ENCODE peak calls at places on chromosomes 4 and X, in four cellular contexts. J, P, B and N are unnamed samples.

GRCh38 chrX:111168314-111168713 is 72.3 kb downstream of the PAK3 start:
- DNase-seq in J (no peak), P (peak), B (no peak), N (peak)

GRCh38 chrX:120839506-120839905 is 36.2 kb downstream of the CT47B1 start:
- DNase-seq in J (no peak), P (no peak), B (peak), N (no peak)

GRCh38 chr4:30863031-30863430 is 142.9 kb downstream of the PCDH7 start:
- DNase-seq in J (no peak), P (no peak), B (peak), N (no peak)

GRCh38 chrX:43750248-43750676 is 94.2 kb downstream of the MAOA start:
- DNase-seq in J (peak), P (peak), B (peak), N (peak)

GRCh38 chrX:20477836-20478532 is 211.3 kb upstream of the RPS6KA3 start:
- DNase-seq in J (no peak), P (no peak), B (no peak), N (no peak)

GRCh38 chr4:48037117-48037462 is 20.5 kb downstream of the NIPAL1 start:
- DNase-seq in J (no peak), P (no peak), B (no peak), N (no peak)

GRCh38 chrX:101395789-101396188 is 5.0 kb downstream of the RPL36A start:
- DNase-seq in J (no peak), P (peak), B (peak), N (no peak)

GRCh38 chr4:126986828-126987227 is 645.9 kb upstream of the INTU start:
- DNase-seq in J (no peak), P (no peak), B (peak), N (peak)

GRCh38 chrX:120774611-120775010 is 101.1 kb downstream of the CT47B1 start:
- DNase-seq in J (no peak), P (no peak), B (no peak), N (no peak)

GRCh38 chr4:68342139-68342538 is 7.8 kb downstream of the YTHDC1 start:
- DNase-seq in J (no peak), P (no peak), B (no peak), N (peak)